ENCODE peak calls at places on chromosomes 2 and 18, in seven cellular contexts. V is sigmoid colon, M is neural crest cell, O is GM20000, I is endothelial cell, T is AG04450, G is lung. N is an unnamed sample.

GRCh38 chr2:201313362-201313761 is 43.8 kb downstream of the FLACC1 start:
- DNase-seq in T (no peak), I (no peak), O (no peak), G (no peak), M (no peak), V (no peak), N (no peak)

GRCh38 chr2:64402876-64403275 is 51.1 kb upstream of the LGALSL start:
- DNase-seq in I (no peak), O (no peak), V (no peak), T (no peak), M (no peak), G (no peak), N (no peak)

GRCh38 chr2:133092571-133092970 is 422.6 kb upstream of the LYPD1 start:
- DNase-seq in I (no peak), T (no peak), G (no peak), V (no peak), M (no peak), O (no peak), N (no peak)

GRCh38 chr2:201980946-201981345 is 52.7 kb upstream of the FZD7 start:
- DNase-seq in M (no peak), O (no peak), V (no peak), I (no peak), G (no peak), T (no peak), N (no peak)

GRCh38 chr2:62266433-62267038 is 70.6 kb downstream of the B3GNT2 start:
- DNase-seq in M (no peak), G (no peak), T (peak), I (no peak), V (no peak), O (no peak), N (no peak)

GRCh38 chr18:31499157-31499524 is 1.2 kb downstream of the DSG2 start:
- DNase-seq in O (no peak), T (no peak), G (no peak), V (no peak), M (no peak), I (no peak), N (no peak)

GRCh38 chr2:174717273-174717672 is 47.0 kb downstream of the CHRNA1 start:
- DNase-seq in O (no peak), G (no peak), T (no peak), V (no peak), M (no peak), I (no peak), N (no peak)

GRCh38 chr2:224658776-224659175 is 57.4 kb downstream of the CCDC195 start:
- DNase-seq in M (no peak), V (no peak), I (no peak), O (no peak), T (no peak), G (no peak), N (no peak)

GRCh38 chr2:99488587-99488998 is 1.2 kb downstream of the REV1 start:
- DNase-seq in T (no peak), I (peak), V (no peak), G (no peak), M (no peak), O (peak), N (no peak)

GRCh38 chr2:128388414-128389032 is 69.9 kb upstream of the HS6ST1 start:
- DNase-seq in O (no peak), M (no peak), G (no peak), V (peak), I (no peak), T (no peak), N (no peak)

GRCh38 chr2:8031370-8031769 is 650.5 kb upstream of the ID2 start:
- DNase-seq in V (no peak), M (no peak), G (no peak), T (no peak), I (no peak), O (no peak), N (no peak)

GRCh38 chr2:11009866-11010265 is 98.1 kb downstream of the KCNF1 start:
- DNase-seq in V (no peak), I (no peak), T (no peak), M (no peak), O (no peak), G (no peak), N (no peak)

GRCh38 chr2:102235491-102235890 is 48.7 kb downstream of the IL1RL2 start:
- DNase-seq in V (no peak), O (no peak), I (peak), G (no peak), T (no peak), M (no peak), N (no peak)

GRCh38 chr18:65235966-65236634 is 514.7 kb upstream of the CDH7 start:
- DNase-seq in M (no peak), G (no peak), V (no peak), O (no peak), I (peak), T (no peak), N (no peak)

GRCh38 chr2:33213648-33214047 is 262.8 kb upstream of the RASGRP3 start:
- DNase-seq in T (no peak), V (no peak), M (no peak), O (no peak), G (no peak), I (no peak), N (no peak)

GRCh38 chr18:13580351-13580750 is 146.0 kb downstream of the FAM210A start:
- DNase-seq in V (no peak), I (no peak), T (no peak), G (no peak), O (no peak), M (no peak), N (no peak)

GRCh38 chr2:149735237-149735958 is 147.8 kb upstream of the MMADHC start:
- DNase-seq in G (no peak), I (no peak), O (no peak), T (no peak), V (no peak), M (no peak), N (no peak)

GRCh38 chr2:182890773-182891381 is 24.4 kb upstream of the FRZB start:
- DNase-seq in M (no peak), V (no peak), T (no peak), G (no peak), I (no peak), O (no peak), N (no peak)

GRCh38 chr18:34710430-34711386 is 610 bp downstream of the DTNA start:
- DNase-seq in O (no peak), G (no peak), T (no peak), V (no peak), M (no peak), I (no peak), N (no peak)

GRCh38 chr2:120778244-120778643 is 42.6 kb downstream of the GLI2 start:
- DNase-seq in G (no peak), M (no peak), O (no peak), I (no peak), T (no peak), V (no peak), N (no peak)

GRCh38 chr2:200380139-200380561 is 73.7 kb downstream of the SPATS2L start:
- DNase-seq in I (no peak), T (no peak), V (no peak), M (no peak), G (no peak), O (no peak), N (no peak)

GRCh38 chr2:113712941-113713340 is 43.5 kb downstream of the SLC35F5 start:
- DNase-seq in I (no peak), O (no peak), M (no peak), V (no peak), G (no peak), T (no peak), N (no peak)

GRCh38 chr18:12309683-12310198 is 1.7 kb downstream of the TUBB6 start:
- DNase-seq in O (no peak), M (no peak), T (no peak), V (no peak), G (no peak), I (no peak), N (no peak)

GRCh38 chr18:23982154-23983071 is 32.1 kb upstream of the TTC39C start:
- DNase-seq in G (no peak), T (peak), V (peak), O (no peak), I (no peak), M (no peak), N (no peak)

GRCh38 chr2:197298609-197299008 is 12.0 kb downstream of the ANKRD44 start:
- DNase-seq in V (no peak), G (no peak), O (no peak), M (no peak), T (no peak), I (no peak), N (no peak)

GRCh38 chr2:217521820-217522219 is 481.0 kb downstream of the TNS1 start:
- DNase-seq in O (no peak), M (no peak), G (no peak), V (no peak), T (no peak), I (no peak), N (no peak)

GRCh38 chr18:45106331-45106774 is 425.7 kb downstream of the SETBP1 start:
- DNase-seq in M (no peak), G (no peak), O (peak), I (no peak), T (no peak), V (no peak), N (no peak)

GRCh38 chr2:196703660-196704209 is 64.2 kb downstream of the CCDC150 start:
- DNase-seq in T (no peak), G (no peak), O (no peak), I (no peak), M (no peak), V (no peak), N (no peak)

GRCh38 chr2:43106767-43107527 is 119.5 kb downstream of the ZFP36L2 start:
- DNase-seq in M (peak), V (peak), G (no peak), I (no peak), O (no peak), T (no peak), N (no peak)

GRCh38 chr2:236343400-236344161 is 79.4 kb upstream of the ASB18 start:
- DNase-seq in I (peak), O (peak), G (peak), M (peak), V (no peak), T (peak), N (no peak)

GRCh38 chr2:21500546-21500945 is 376.8 kb downstream of the TDRD15 start:
- DNase-seq in M (no peak), T (no peak), V (no peak), G (no peak), I (no peak), O (no peak), N (no peak)

GRCh38 chr2:217011576-217011975 is 151.7 kb upstream of the TNP1 start:
- DNase-seq in I (no peak), O (no peak), M (no peak), T (no peak), V (no peak), G (no peak), N (no peak)

DNA sequence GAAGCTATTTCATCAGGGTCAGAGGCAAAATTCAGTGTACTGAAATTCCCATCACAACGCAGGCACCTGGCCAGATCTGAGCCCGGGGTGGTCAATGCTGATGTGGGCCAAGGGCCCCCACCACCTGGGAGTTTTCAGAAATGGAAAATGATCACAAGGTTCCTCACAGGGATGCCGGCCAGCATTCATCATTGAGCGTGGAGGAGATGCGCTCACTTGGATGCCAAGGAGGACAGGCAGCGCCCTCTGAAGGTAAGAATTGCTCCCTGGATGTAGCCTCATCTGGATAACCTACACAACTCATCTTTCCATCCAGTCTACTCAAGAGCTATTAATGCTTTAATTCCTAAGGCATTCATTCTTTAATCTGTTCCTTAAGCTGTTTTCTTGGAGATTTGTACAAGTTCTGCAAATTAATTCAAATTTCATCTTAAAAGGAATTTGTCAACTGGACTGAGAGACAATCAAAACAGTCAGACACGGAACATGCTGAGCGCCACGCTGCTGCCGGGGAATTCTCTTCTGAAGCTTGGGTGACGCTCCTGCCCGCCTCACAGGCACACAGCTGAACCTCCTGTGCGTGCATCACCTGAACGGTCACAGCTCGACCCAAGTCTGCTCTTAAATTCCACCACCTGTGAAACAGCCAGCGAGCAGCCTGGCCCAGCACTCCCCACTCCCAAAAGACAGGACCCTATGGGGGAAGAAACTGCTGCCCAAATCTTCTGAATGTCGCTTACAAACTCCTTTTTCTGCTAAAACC is 206.7 kb downstream of the HDAC4 start:
- DNase-seq in V (peak), I (no peak), O (no peak), G (no peak), T (no peak), M (no peak), N (no peak)
- TF ChIP-seq CTCF in V (no peak), I (no peak), O (no peak), G (no peak), T (no peak), M (peak), N (no peak)

DNA sequence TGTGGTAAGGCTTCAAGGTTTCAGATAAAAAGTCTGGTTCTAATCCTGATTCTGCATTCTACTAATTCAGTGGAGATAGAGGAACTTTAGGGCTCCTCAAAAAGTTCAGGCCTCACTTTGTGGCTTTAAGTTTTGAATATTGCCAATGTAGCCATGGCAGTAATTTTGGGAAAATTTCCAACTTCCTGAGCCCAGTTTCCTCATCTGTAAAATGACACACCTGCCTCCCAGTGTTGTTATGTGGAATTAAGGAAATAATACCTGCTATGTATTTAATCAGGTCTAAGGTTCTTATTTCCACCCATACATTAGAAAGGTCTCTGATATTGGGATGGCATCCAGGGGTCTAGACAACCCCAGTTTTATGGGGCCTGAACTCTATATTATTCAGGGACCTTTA is 147.5 kb upstream of the ITGA6 start:
- DNase-seq in T (no peak), I (no peak), V (no peak), M (no peak), G (no peak), O (no peak), N (no peak)
- TF ChIP-seq CTCF in T (no peak), I (no peak), V (no peak), M (no peak), G (no peak), O (no peak), N (no peak)

GRCh38 chr2:18266188-18266587 is 294.3 kb downstream of the RDH14 start:
- DNase-seq in M (no peak), V (no peak), O (peak), T (no peak), I (no peak), G (no peak), N (no peak)
- TF ChIP-seq CTCF in M (peak), V (no peak), O (no peak), T (peak), I (peak), G (no peak), N (no peak)

DNA sequence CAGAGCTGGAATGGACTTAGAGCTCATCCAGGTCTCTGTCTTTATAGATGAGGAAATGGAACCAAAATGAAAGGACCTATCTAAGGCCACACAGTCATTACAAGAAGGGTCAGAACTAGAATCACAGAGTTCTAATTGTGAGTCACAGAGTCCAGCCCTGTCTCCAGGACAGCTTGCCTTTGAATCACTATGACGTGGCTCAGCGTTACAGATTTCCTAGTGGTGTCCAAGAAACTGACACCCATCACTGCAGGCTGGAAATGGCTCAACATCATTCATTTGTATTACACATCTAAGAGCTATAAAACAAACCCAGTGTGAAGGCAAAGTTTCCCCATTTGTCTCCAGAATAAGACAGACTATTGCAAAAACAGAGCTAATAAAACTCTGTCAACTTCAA is 164.3 kb upstream of the SIX2 start:
- DNase-seq in T (peak), V (no peak), I (no peak), G (no peak), M (no peak), O (no peak), N (no peak)
- TF ChIP-seq CTCF in T (no peak), V (no peak), I (no peak), G (no peak), M (no peak), O (no peak), N (peak)

GRCh38 chr2:37142546-37142945 is 14.2 kb downstream of the EIF2AK2 start:
- DNase-seq in M (no peak), V (no peak), T (no peak), O (no peak), G (no peak), I (no peak), N (no peak)
- TF ChIP-seq CTCF in M (peak), V (no peak), T (peak), O (no peak), G (no peak), I (peak), N (no peak)

GRCh38 chr2:231032575-231033140 is 4.7 kb upstream of the C2orf72 start:
- DNase-seq in I (no peak), O (no peak), T (no peak), G (no peak), V (no peak), M (no peak), N (no peak)

GRCh38 chr2:231036131-231036530 is 1.2 kb upstream of the C2orf72 start:
- DNase-seq in G (no peak), I (no peak), T (no peak), V (no peak), O (no peak), M (no peak), N (no peak)

GRCh38 chr2:231036578-231037106 is 681 bp upstream of the C2orf72 start:
- DNase-seq in O (no peak), T (no peak), M (no peak), G (no peak), I (no peak), V (no peak), N (no peak)

GRCh38 chr2:231033147-231034132 is 3.9 kb upstream of the C2orf72 start:
- DNase-seq in O (no peak), M (no peak), V (no peak), G (no peak), T (no peak), I (no peak), N (no peak)

GRCh38 chr2:231034291-231034882 is 2.9 kb upstream of the C2orf72 start:
- DNase-seq in V (no peak), T (no peak), M (no peak), I (no peak), G (no peak), O (peak), N (no peak)
- TF ChIP-seq CTCF in V (no peak), T (no peak), M (no peak), I (no peak), G (no peak), O (no peak), N (no peak)

DNA sequence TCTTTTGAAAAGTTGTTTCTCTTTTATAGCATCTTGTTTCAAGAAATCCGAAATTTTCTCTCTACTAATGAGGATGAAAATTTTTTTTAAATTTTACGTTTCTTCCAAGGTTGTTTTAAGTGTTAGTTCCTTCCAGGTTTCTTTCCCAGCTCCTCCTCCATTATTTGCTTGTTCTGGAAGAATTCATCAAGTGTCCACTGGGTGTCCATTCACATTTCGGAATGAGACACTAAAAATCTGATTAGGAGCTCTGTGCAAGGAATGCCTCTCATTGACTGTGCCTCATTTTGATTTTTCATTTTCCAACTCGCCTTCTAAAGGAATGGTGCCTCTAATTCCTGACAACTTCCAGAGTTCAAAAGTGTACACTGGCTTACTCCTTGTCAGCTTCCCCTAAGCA is 6.1 kb downstream of the SP100 start:
- DNase-seq in G (no peak), V (no peak), M (no peak), O (no peak), I (no peak), T (no peak), N (no peak)
- TF ChIP-seq CTCF in G (no peak), V (no peak), M (peak), O (no peak), I (peak), T (no peak), N (no peak)

GRCh38 chr18:32576296-32576916 is 105.7 kb upstream of the GAREM1 start:
- DNase-seq in T (no peak), V (no peak), O (no peak), G (no peak), I (peak), M (peak), N (no peak)
- TF ChIP-seq CTCF in T (peak), V (peak), O (no peak), G (no peak), I (no peak), M (peak), N (no peak)

N was measured in esophagus squamous epithelium.